ENCODE peak calls at places on chromosome 12, in five cellular contexts. One of them, this sample, is unnamed. For H3K4me1, the result is how much of the 10 kb centered on the place peaks cover.

GRCh38 chr12:44873898-44874297 is 2.2 kb downstream of the NELL2 start:
- DNase-seq in breast epithelium: no peak
- DNase-seq in mesendoderm: peak
- DNase-seq in body of pancreas: no peak
- DNase-seq in pancreas: no peak
- DNase-seq in this sample: no peak

GRCh38 chr12:105716621-105717020 is 386.1 kb downstream of the C12orf75 start:
- DNase-seq in breast epithelium: no peak
- DNase-seq in pancreas: no peak
- DNase-seq in mesendoderm: peak
- DNase-seq in body of pancreas: no peak
- DNase-seq in this sample: no peak

GRCh38 chr12:94204647-94205247 is 56.4 kb downstream of the PLXNC1 start:
- DNase-seq in body of pancreas: no peak
- DNase-seq in pancreas: no peak
- DNase-seq in breast epithelium: no peak
- DNase-seq in mesendoderm: no peak
- DNase-seq in this sample: peak

GRCh38 chr12:60494249-60494648 is 898.4 kb downstream of the SLC16A7 start:
- DNase-seq in breast epithelium: no peak
- DNase-seq in pancreas: no peak
- DNase-seq in body of pancreas: no peak
- DNase-seq in mesendoderm: peak
- DNase-seq in this sample: no peak

GRCh38 chr12:7444076-7444475 is at the start of gene CD163L1:
- DNase-seq in mesendoderm: no peak
- DNase-seq in pancreas: no peak
- DNase-seq in breast epithelium: no peak
- DNase-seq in body of pancreas: no peak
- DNase-seq in this sample: no peak

GRCh38 chr12:132593521-132593920 is 16.9 kb downstream of the LRCOL1 start:
- DNase-seq in body of pancreas: no peak
- DNase-seq in mesendoderm: no peak
- DNase-seq in pancreas: no peak
- DNase-seq in breast epithelium: no peak
- DNase-seq in this sample: no peak

GRCh38 chr12:66241061-66242043 is 52.3 kb downstream of the IRAK3 start:
- DNase-seq in body of pancreas: no peak
- DNase-seq in pancreas: no peak
- DNase-seq in mesendoderm: no peak
- DNase-seq in breast epithelium: no peak
- DNase-seq in this sample: no peak

GRCh38 chr12:132286912-132287311 is 42.5 kb downstream of the GALNT9 start:
- DNase-seq in body of pancreas: no peak
- DNase-seq in pancreas: no peak
- DNase-seq in mesendoderm: no peak
- DNase-seq in breast epithelium: no peak
- DNase-seq in this sample: no peak

GRCh38 chr12:53286448-53286847 is 8.9 kb upstream of the PFDN5 start:
- DNase-seq in breast epithelium: no peak
- DNase-seq in body of pancreas: no peak
- DNase-seq in pancreas: no peak
- DNase-seq in mesendoderm: no peak
- DNase-seq in this sample: no peak

GRCh38 chr12:79692249-79692619 is 1.5 kb upstream of the PAWR start:
- DNase-seq in body of pancreas: no peak
- DNase-seq in pancreas: no peak
- DNase-seq in breast epithelium: no peak
- DNase-seq in mesendoderm: no peak
- DNase-seq in this sample: no peak

GRCh38 chr12:66092559-66093269 is 37.8 kb downstream of the LLPH start:
- DNase-seq in mesendoderm: peak
- DNase-seq in body of pancreas: peak
- DNase-seq in breast epithelium: no peak
- DNase-seq in pancreas: no peak
- DNase-seq in this sample: no peak

GRCh38 chr12:26319511-26319910 is 124.1 kb downstream of the SSPN start:
- DNase-seq in mesendoderm: peak
- DNase-seq in pancreas: peak
- DNase-seq in body of pancreas: peak
- DNase-seq in breast epithelium: peak
- DNase-seq in this sample: no peak

GRCh38 chr12:120767071-120768024 is 41.7 kb downstream of the ACADS start:
- DNase-seq in breast epithelium: no peak
- DNase-seq in pancreas: no peak
- DNase-seq in mesendoderm: no peak
- DNase-seq in body of pancreas: no peak
- DNase-seq in this sample: no peak

GRCh38 chr12:93185369-93185741 is 192.4 kb upstream of the NUDT4 start:
- DNase-seq in body of pancreas: no peak
- DNase-seq in breast epithelium: no peak
- DNase-seq in mesendoderm: no peak
- DNase-seq in pancreas: no peak
- DNase-seq in this sample: no peak

GRCh38 chr12:1972260-1972659 is 32.0 kb downstream of the DCP1B start:
- DNase-seq in pancreas: no peak
- DNase-seq in breast epithelium: no peak
- DNase-seq in body of pancreas: no peak
- DNase-seq in mesendoderm: no peak
- DNase-seq in this sample: no peak

GRCh38 chr12:122116707-122117535 is 38.4 kb downstream of the MLXIP start:
- DNase-seq in pancreas: peak
- DNase-seq in body of pancreas: peak
- DNase-seq in mesendoderm: no peak
- DNase-seq in breast epithelium: no peak
- DNase-seq in this sample: no peak

GRCh38 chr12:79690156-79690605 is 583 bp downstream of the PAWR start:
- DNase-seq in mesendoderm: no peak
- DNase-seq in body of pancreas: no peak
- DNase-seq in pancreas: no peak
- DNase-seq in breast epithelium: no peak
- DNase-seq in this sample: no peak

GRCh38 chr12:84136862-84137367 is 775.7 kb downstream of the SLC6A15 start:
- DNase-seq in pancreas: no peak
- DNase-seq in mesendoderm: no peak
- DNase-seq in body of pancreas: no peak
- DNase-seq in breast epithelium: no peak
- DNase-seq in this sample: no peak

GRCh38 chr12:724194-724855 is 28.1 kb upstream of the WNK1 start:
- DNase-seq in mesendoderm: peak
- DNase-seq in breast epithelium: no peak
- DNase-seq in pancreas: no peak
- DNase-seq in body of pancreas: no peak
- DNase-seq in this sample: no peak

GRCh38 chr12:49342914-49343731 is 3.6 kb upstream of the DNAJC22 start:
- DNase-seq in breast epithelium: no peak
- DNase-seq in mesendoderm: peak
- DNase-seq in pancreas: no peak
- DNase-seq in body of pancreas: no peak
- DNase-seq in this sample: no peak

DNA sequence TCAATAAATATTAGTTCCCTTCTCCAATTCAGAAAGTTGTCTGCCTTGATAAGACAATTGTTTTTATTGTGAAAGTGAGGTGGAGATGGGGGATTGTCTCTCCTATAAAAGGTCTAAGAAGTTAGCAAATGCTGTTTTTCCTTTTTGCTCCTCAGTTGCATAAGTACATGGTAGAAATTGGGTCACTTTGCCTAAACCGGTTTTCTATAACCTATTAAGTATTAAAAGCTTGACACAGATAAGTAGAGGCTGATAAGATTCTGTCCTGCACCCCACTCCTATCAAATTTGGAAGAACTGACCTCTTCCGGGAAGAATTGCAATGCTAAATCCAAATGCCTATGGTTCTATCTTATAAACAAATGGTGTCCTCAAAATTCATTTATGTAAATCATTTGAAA is 7.0 kb downstream of the SLCO1B1 start:
- DNase-seq in pancreas: no peak
- DNase-seq in body of pancreas: no peak
- DNase-seq in mesendoderm: no peak
- DNase-seq in breast epithelium: no peak
- DNase-seq in this sample: no peak
- H3K4me1 ChIP-seq in pancreas: under half
- H3K4me1 ChIP-seq in body of pancreas: under half
- H3K4me1 ChIP-seq in mesendoderm: under half
- H3K4me1 ChIP-seq in breast epithelium: under half
- H3K4me1 ChIP-seq in this sample: under half

GRCh38 chr12:124395986-124396385 is 101.1 kb downstream of the RFLNA start:
- DNase-seq in mesendoderm: no peak
- DNase-seq in breast epithelium: no peak
- DNase-seq in pancreas: no peak
- DNase-seq in body of pancreas: no peak
- DNase-seq in this sample: no peak
- H3K4me1 ChIP-seq in mesendoderm: under half
- H3K4me1 ChIP-seq in breast epithelium: under half
- H3K4me1 ChIP-seq in pancreas: under half
- H3K4me1 ChIP-seq in body of pancreas: half or more
- H3K4me1 ChIP-seq in this sample: under half

GRCh38 chr12:12716845-12717585 is at the start of gene CDKN1B:
- DNase-seq in pancreas: peak
- DNase-seq in mesendoderm: peak
- DNase-seq in body of pancreas: peak
- DNase-seq in breast epithelium: peak
- DNase-seq in this sample: peak

GRCh38 chr12:12716151-12716844 is 870 bp upstream of the CDKN1B start:
- DNase-seq in pancreas: no peak
- DNase-seq in breast epithelium: no peak
- DNase-seq in mesendoderm: peak
- DNase-seq in body of pancreas: peak
- DNase-seq in this sample: peak

GRCh38 chr12:12714276-12715001 is 2.7 kb upstream of the CDKN1B start:
- DNase-seq in breast epithelium: no peak
- DNase-seq in body of pancreas: peak
- DNase-seq in pancreas: peak
- DNase-seq in mesendoderm: peak
- DNase-seq in this sample: peak

GRCh38 chr12:12715128-12715458 is 2.1 kb upstream of the CDKN1B start:
- DNase-seq in body of pancreas: no peak
- DNase-seq in breast epithelium: no peak
- DNase-seq in pancreas: no peak
- DNase-seq in mesendoderm: no peak
- DNase-seq in this sample: no peak

DNA sequence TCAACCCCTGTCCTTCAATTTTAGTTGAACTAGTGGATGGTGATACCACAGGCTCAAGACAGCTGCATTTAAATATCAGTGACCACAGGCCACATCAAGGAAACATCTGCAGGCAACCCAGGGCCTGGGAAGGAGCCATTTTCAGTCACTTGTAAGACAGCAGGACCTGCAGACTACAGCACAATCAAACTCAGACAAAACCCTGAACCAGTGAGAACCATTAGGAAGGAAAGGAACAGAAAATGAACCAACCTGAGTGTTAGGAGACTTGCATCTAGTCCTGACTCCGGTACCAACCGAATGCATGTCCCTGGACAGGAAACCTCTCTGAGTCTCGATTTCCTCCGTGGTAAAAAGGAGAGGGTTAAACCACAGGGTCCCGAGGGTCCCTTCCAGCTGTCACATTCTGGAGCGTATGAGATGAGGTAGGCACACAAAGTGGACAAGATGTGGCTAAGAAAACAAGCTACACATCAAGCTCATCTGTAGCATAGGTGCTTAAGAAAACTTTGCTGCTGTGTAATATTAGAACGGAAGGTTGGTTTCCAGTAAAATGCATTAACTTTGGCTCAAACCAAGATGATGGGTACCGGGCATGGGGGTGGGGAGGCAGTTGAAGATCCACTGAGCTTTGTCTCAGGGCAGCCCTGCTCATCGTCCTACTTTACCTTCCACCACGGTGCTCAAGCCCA is 1.6 kb upstream of the CDKN1B start:
- DNase-seq in breast epithelium: no peak
- DNase-seq in pancreas: no peak
- DNase-seq in mesendoderm: no peak
- DNase-seq in body of pancreas: no peak
- DNase-seq in this sample: no peak
- H3K4me1 ChIP-seq in breast epithelium: under half
- H3K4me1 ChIP-seq in pancreas: under half
- H3K4me1 ChIP-seq in mesendoderm: under half
- H3K4me1 ChIP-seq in body of pancreas: under half
- H3K4me1 ChIP-seq in this sample: half or more

GRCh38 chr12:22729431-22729830 is 104.5 kb downstream of the ETNK1 start:
- DNase-seq in breast epithelium: no peak
- DNase-seq in pancreas: no peak
- DNase-seq in mesendoderm: no peak
- DNase-seq in body of pancreas: no peak
- DNase-seq in this sample: no peak
- H3K4me1 ChIP-seq in breast epithelium: under half
- H3K4me1 ChIP-seq in pancreas: under half
- H3K4me1 ChIP-seq in mesendoderm: under half
- H3K4me1 ChIP-seq in body of pancreas: under half
- H3K4me1 ChIP-seq in this sample: under half

DNA sequence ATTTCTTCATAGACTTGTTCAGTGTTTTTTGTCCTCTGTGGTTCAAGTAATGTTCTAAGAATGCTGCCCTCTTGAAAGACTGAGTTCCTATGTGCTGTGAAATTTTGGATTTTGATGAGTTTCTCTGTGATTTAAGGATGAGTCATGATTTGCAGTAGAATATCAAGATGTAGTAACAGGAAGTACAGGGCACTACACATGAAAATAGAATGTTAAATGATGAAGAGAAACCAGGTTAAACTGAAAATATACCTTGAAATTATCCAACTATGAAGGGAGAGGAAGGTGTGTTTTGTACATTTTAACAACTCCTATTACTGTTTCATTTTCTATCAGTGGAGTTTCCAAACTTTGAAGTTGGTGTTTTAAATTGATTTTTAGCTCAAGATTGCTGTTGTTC is 4.8 kb downstream of the ELK3 start:
- DNase-seq in mesendoderm: no peak
- DNase-seq in breast epithelium: no peak
- DNase-seq in pancreas: no peak
- DNase-seq in body of pancreas: no peak
- DNase-seq in this sample: peak
- H3K4me1 ChIP-seq in mesendoderm: under half
- H3K4me1 ChIP-seq in breast epithelium: under half
- H3K4me1 ChIP-seq in pancreas: under half
- H3K4me1 ChIP-seq in body of pancreas: under half
- H3K4me1 ChIP-seq in this sample: half or more

GRCh38 chr12:109952873-109953272 is 43.3 kb downstream of the GIT2 start:
- DNase-seq in pancreas: no peak
- DNase-seq in mesendoderm: no peak
- DNase-seq in body of pancreas: no peak
- DNase-seq in breast epithelium: no peak
- DNase-seq in this sample: no peak

GRCh38 chr12:109950625-109951024 is 45.5 kb downstream of the GIT2 start:
- DNase-seq in mesendoderm: no peak
- DNase-seq in body of pancreas: no peak
- DNase-seq in pancreas: no peak
- DNase-seq in breast epithelium: no peak
- DNase-seq in this sample: no peak

GRCh38 chr12:109952160-109952858 is 43.9 kb downstream of the GIT2 start:
- DNase-seq in mesendoderm: no peak
- DNase-seq in breast epithelium: no peak
- DNase-seq in pancreas: no peak
- DNase-seq in body of pancreas: no peak
- DNase-seq in this sample: no peak

GRCh38 chr12:109951136-109951535 is 45.0 kb downstream of the GIT2 start:
- DNase-seq in mesendoderm: no peak
- DNase-seq in breast epithelium: no peak
- DNase-seq in body of pancreas: no peak
- DNase-seq in pancreas: no peak
- DNase-seq in this sample: no peak

GRCh38 chr12:109951751-109952150 is 44.4 kb downstream of the GIT2 start:
- DNase-seq in mesendoderm: peak
- DNase-seq in body of pancreas: peak
- DNase-seq in breast epithelium: no peak
- DNase-seq in pancreas: peak
- DNase-seq in this sample: no peak
- H3K4me1 ChIP-seq in mesendoderm: under half
- H3K4me1 ChIP-seq in body of pancreas: half or more
- H3K4me1 ChIP-seq in breast epithelium: under half
- H3K4me1 ChIP-seq in pancreas: under half
- H3K4me1 ChIP-seq in this sample: under half

This sample was measured in CD4-positive, CD25-positive, alpha-beta regulatory T cell.